ENCODE peak calls at places on chromosomes 7 and 10, in nine cellular contexts. D, S, G, N, Y, V, E, Q and H are unnamed samples.
A peak's percentile ranks its signal among the peaks of the same experiment; 100 is the strongest.

GRCh38 chr7:125355899-125356298 is 426.3 kb upstream of the POT1 start:
- DNase-seq in D (peak; percentile 45), S (peak; percentile 32), G (no peak), N (no peak), Y (no peak), V (no peak), E (no peak), Q (no peak), H (no peak)

GRCh38 chr7:108290344-108291134 is 160.4 kb upstream of the LAMB4 start:
- DNase-seq in D (peak; percentile 43), S (no peak), G (no peak), N (no peak), Y (no peak), V (no peak), E (no peak), Q (no peak), H (no peak)

GRCh38 chr10:22652988-22653431 is 61.4 kb downstream of the PIP4K2A start:
- DNase-seq in D (no peak), S (no peak), G (no peak), N (no peak), Y (no peak), V (no peak), E (no peak), Q (peak; percentile 34), H (no peak)

GRCh38 chr7:85454904-85455303 is 268.0 kb upstream of the SEMA3D start:
- DNase-seq in D (peak; percentile 81), S (no peak), G (no peak), N (no peak), Y (no peak), V (no peak), E (no peak), Q (no peak), H (no peak)

GRCh38 chr10:42980553-42981357 is 96.1 kb upstream of the RET start:
- DNase-seq in D (no peak), S (no peak), G (no peak), N (no peak), Y (no peak), V (no peak), E (no peak), Q (no peak), H (no peak)

GRCh38 chr10:123551259-123551658 is 114.9 kb upstream of the GPR26 start:
- DNase-seq in D (no peak), S (no peak), G (no peak), N (no peak), Y (no peak), V (no peak), E (no peak), Q (no peak), H (no peak)

GRCh38 chr7:129394982-129395906 is 39.0 kb upstream of the STRIP2 start:
- DNase-seq in D (peak; percentile 5), S (no peak), G (no peak), N (no peak), Y (no peak), V (no peak), E (no peak), Q (no peak), H (no peak)

GRCh38 chr7:127209886-127210285 is 42.9 kb downstream of the GRM8 start:
- DNase-seq in D (no peak), S (no peak), G (no peak), N (no peak), Y (no peak), V (no peak), E (no peak), Q (no peak), H (no peak)

GRCh38 chr7:66642186-66642585 is 13.5 kb downstream of the KCTD7 start:
- DNase-seq in D (no peak), S (no peak), G (no peak), N (no peak), Y (no peak), V (no peak), E (no peak), Q (no peak), H (no peak)

GRCh38 chr10:5896765-5897340 is 6.8 kb downstream of the FBH1 start:
- DNase-seq in D (no peak), S (no peak), G (no peak), N (no peak), Y (no peak), V (no peak), E (no peak), Q (no peak), H (no peak)

GRCh38 chr10:130333185-130333584 is 197.0 kb downstream of the GLRX3 start:
- DNase-seq in D (no peak), S (no peak), G (no peak), N (no peak), Y (no peak), V (no peak), E (no peak), Q (no peak), H (no peak)

GRCh38 chr10:95404460-95404858 is 113.7 kb upstream of the PDLIM1 start:
- DNase-seq in D (no peak), S (no peak), G (peak; percentile 19), N (peak; percentile 46), Y (no peak), V (no peak), E (no peak), Q (no peak), H (no peak)

GRCh38 chr10:91043173-91043910 is 122.5 kb upstream of the ANKRD1 start:
- DNase-seq in D (peak; percentile 50), S (no peak), G (no peak), N (peak; percentile 51), Y (peak; percentile 1), V (no peak), E (peak; percentile 57), Q (peak; percentile 46), H (peak; percentile 43)

GRCh38 chr7:151518105-151518780 is 1.5 kb downstream of the RHEB start:
- DNase-seq in D (peak; percentile 39), S (no peak), G (no peak), N (peak; percentile 44), Y (peak; percentile 43), V (no peak), E (peak; percentile 63), Q (peak; percentile 65), H (no peak)

GRCh38 chr7:67466109-67466508 is 469.5 kb downstream of the TYW1 start:
- DNase-seq in D (no peak), S (no peak), G (no peak), N (no peak), Y (no peak), V (no peak), E (no peak), Q (no peak), H (no peak)

GRCh38 chr7:151809156-151809863 is 67.6 kb downstream of the PRKAG2 start:
- DNase-seq in D (no peak), S (no peak), G (no peak), N (no peak), Y (no peak), V (no peak), E (no peak), Q (no peak), H (no peak)

GRCh38 chr7:82019538-82019937 is 249.7 kb upstream of the HGF start:
- DNase-seq in D (peak; percentile 27), S (no peak), G (no peak), N (no peak), Y (no peak), V (no peak), E (no peak), Q (no peak), H (no peak)

GRCh38 chr7:45189151-45189970 is 31.8 kb downstream of the RAMP3 start:
- DNase-seq in D (no peak), S (no peak), G (no peak), N (no peak), Y (no peak), V (no peak), E (no peak), Q (no peak), H (no peak)

GRCh38 chr10:63977329-63977923 is 456.2 kb downstream of the REEP3 start:
- DNase-seq in D (peak; percentile 16), S (peak; percentile 1), G (peak; percentile 41), N (peak; percentile 43), Y (peak; percentile 66), V (peak; percentile 60), E (peak; percentile 71), Q (peak; percentile 79), H (peak; percentile 31)
- TF ChIP-seq CTCF in D (peak; percentile 45), S (peak; percentile 58), G (peak; percentile 71), N (peak; percentile 67), Y (peak; percentile 68), V (peak; percentile 53), E (peak; percentile 40), Q (peak; percentile 86), H (peak; percentile 45)

GRCh38 chr7:88401009-88401623 is 94.4 kb upstream of the STEAP4 start:
- DNase-seq in D (no peak), S (no peak), G (no peak), N (peak; percentile 14), Y (no peak), V (no peak), E (peak; percentile 41), Q (peak; percentile 51), H (peak; percentile 3)
- TF ChIP-seq CTCF in D (peak; percentile 23), S (peak; percentile 52), G (peak; percentile 76), N (peak; percentile 50), Y (peak; percentile 23), V (peak; percentile 52), E (peak; percentile 56), Q (peak; percentile 72), H (peak; percentile 60)

GRCh38 chr10:132399117-132400035 is 2.4 kb downstream of the PWWP2B start:
- DNase-seq in D (no peak), S (no peak), G (no peak), N (no peak), Y (no peak), V (no peak), E (no peak), Q (no peak), H (no peak)
- TF ChIP-seq CTCF in D (no peak), S (no peak), G (no peak), N (no peak), Y (no peak), V (no peak), E (no peak), Q (no peak), H (no peak)

GRCh38 chr7:50771120-50772002 is 11.3 kb downstream of the GRB10 start:
- DNase-seq in D (no peak), S (no peak), G (no peak), N (no peak), Y (peak; percentile 62), V (no peak), E (no peak), Q (no peak), H (no peak)

GRCh38 chr7:50775231-50775630 is 7.5 kb downstream of the GRB10 start:
- DNase-seq in D (no peak), S (no peak), G (no peak), N (no peak), Y (no peak), V (no peak), E (no peak), Q (no peak), H (no peak)

GRCh38 chr7:50778189-50778588 is 4.5 kb downstream of the GRB10 start:
- DNase-seq in D (no peak), S (no peak), G (no peak), N (peak; percentile 48), Y (no peak), V (no peak), E (no peak), Q (no peak), H (no peak)

GRCh38 chr7:50775826-50776225 is 6.9 kb downstream of the GRB10 start:
- DNase-seq in D (peak; percentile 42), S (no peak), G (no peak), N (no peak), Y (no peak), V (no peak), E (no peak), Q (no peak), H (no peak)

DNA sequence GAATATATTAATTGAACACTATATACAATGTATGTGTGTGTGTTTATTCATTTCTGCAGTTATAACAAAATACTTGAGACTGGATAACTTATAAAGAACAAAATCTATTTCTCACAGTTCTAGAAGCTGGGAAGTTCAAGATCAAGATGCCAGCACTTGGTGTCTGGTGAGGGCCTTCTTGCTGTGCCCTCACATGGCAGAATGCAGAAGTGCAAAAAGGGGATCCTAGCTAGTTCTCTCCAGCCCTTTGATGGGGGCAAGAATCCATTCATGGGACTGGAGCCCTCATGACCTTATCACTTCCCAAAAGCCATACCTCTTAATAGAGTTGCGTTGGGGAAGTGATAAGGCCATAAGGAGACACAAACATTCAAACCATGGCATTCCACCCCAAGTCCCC is 8.4 kb downstream of the GRB10 start:
- DNase-seq in D (no peak), S (no peak), G (no peak), N (no peak), Y (no peak), V (no peak), E (no peak), Q (no peak), H (no peak)
- TF ChIP-seq CTCF in D (peak; percentile 24), S (no peak), G (no peak), N (no peak), Y (no peak), V (no peak), E (no peak), Q (peak; percentile 24), H (no peak)